ENCODE peak calls at places on chromosomes 7 and 10, in ten cellular contexts. X is NCI-H345; L is non-pigmented ciliary epithelial cell; V is CD8-positive, alpha-beta memory T cell; H is hypothalamus; Z is NCI-H2171 treated with DMSO at 0.1 percent for 48 hours; K is left ventricle myocardium inferior; O is osteoblast; B is breast epithelium; G is left colon. T is an unnamed sample.

GRCh38 chr10:103592186-103593021 is 98.9 kb downstream of the NEURL1 start:
- DNase-seq in X (no peak), L (no peak), V (no peak), H (no peak), Z (peak), K (no peak), O (peak), B (no peak), G (peak), T (no peak)

GRCh38 chr10:839550-840205 is 91.8 kb downstream of the LARP4B start:
- DNase-seq in X (no peak), L (no peak), V (no peak), H (no peak), Z (no peak), K (no peak), O (no peak), B (no peak), G (no peak), T (no peak)

GRCh38 chr10:80444646-80445319 is 9.3 kb upstream of the TSPAN14 start:
- DNase-seq in X (peak), L (peak), V (peak), H (peak), Z (peak), K (peak), O (peak), B (no peak), G (peak), T (peak)

GRCh38 chr7:105715528-105715927 is 134.2 kb upstream of the EFCAB10 start:
- DNase-seq in X (no peak), L (no peak), V (no peak), H (no peak), Z (no peak), K (no peak), O (peak), B (no peak), G (no peak), T (no peak)

GRCh38 chr10:131207584-131208532 is 103.7 kb downstream of the TCERG1L start:
- DNase-seq in X (no peak), L (no peak), V (no peak), H (no peak), Z (no peak), K (no peak), O (peak), B (peak), G (no peak), T (no peak)

GRCh38 chr7:131524116-131524515 is 32.3 kb downstream of the PODXL start:
- DNase-seq in X (no peak), L (no peak), V (no peak), H (no peak), Z (no peak), K (no peak), O (no peak), B (no peak), G (no peak), T (no peak)

GRCh38 chr7:114048386-114049235 is 129.8 kb upstream of the PPP1R3A start:
- DNase-seq in X (peak), L (no peak), V (peak), H (no peak), Z (no peak), K (no peak), O (peak), B (no peak), G (no peak), T (no peak)

GRCh38 chr10:25393621-25394020 is 218.8 kb downstream of the GPR158 start:
- DNase-seq in X (no peak), L (no peak), V (no peak), H (no peak), Z (no peak), K (no peak), O (no peak), B (no peak), G (no peak), T (no peak)